ENCODE peak calls at places on chromosomes 11 and 22, in ten cellular contexts. H is pancreas; L is right lobe of liver; S is colonic mucosa; R is lower lobe of right lung; D is AG08396; T is NAMALWA; E is naive thymus-derived CD4-positive, alpha-beta T cell; O is neural progenitor cell; N is Caki2. Q is an unnamed sample.

GRCh38 chr11:20024172-20024935 is 135.9 kb downstream of the DBX1 start:
- DNase-seq in E (no peak), R (no peak), S (no peak), L (no peak), D (no peak), T (no peak), O (no peak), H (no peak), N (no peak), Q (no peak)

GRCh38 chr11:121255473-121256125 is 37.0 kb upstream of the SC5D start:
- DNase-seq in T (no peak), O (no peak), L (no peak), N (no peak), S (no peak), H (no peak), R (no peak), D (no peak), E (no peak), Q (no peak)

GRCh38 chr11:2549491-2549875 is 104.7 kb downstream of the KCNQ1 start:
- DNase-seq in R (peak; percentile 21), L (peak; percentile 42), E (no peak), T (no peak), O (no peak), D (no peak), N (no peak), H (peak; percentile 0), S (no peak), Q (no peak)

GRCh38 chr11:69909561-69910518 is 90.6 kb upstream of the FGF3 start:
- DNase-seq in L (peak; percentile 54), N (no peak), H (no peak), T (peak; percentile 47), E (no peak), O (peak; percentile 63), R (peak; percentile 34), D (no peak), S (no peak), Q (no peak)

GRCh38 chr22:37197451-37198289 is 9.6 kb upstream of the C1QTNF6 start:
- DNase-seq in S (peak; percentile 70), L (peak; percentile 85), R (peak; percentile 71), T (no peak), H (peak; percentile 37), O (no peak), E (no peak), N (peak; percentile 98), D (peak; percentile 74), Q (peak; percentile 87)

GRCh38 chr11:36034572-36035331 is 90.9 kb downstream of the LDLRAD3 start:
- DNase-seq in R (no peak), O (no peak), S (no peak), D (peak; percentile 76), H (no peak), E (no peak), L (no peak), T (no peak), N (peak; percentile 17), Q (no peak)

GRCh38 chr22:36741204-36741793 is 34.6 kb downstream of the IFT27 start:
- DNase-seq in L (no peak), H (no peak), T (peak; percentile 77), R (no peak), S (no peak), O (peak; percentile 30), E (no peak), N (peak; percentile 30), D (peak; percentile 42), Q (peak; percentile 68)

GRCh38 chr11:31045335-31045734 is 324.2 kb downstream of the DCDC1 start:
- DNase-seq in T (peak; percentile 17), H (no peak), N (no peak), D (no peak), O (peak; percentile 37), L (no peak), E (no peak), R (no peak), S (no peak), Q (peak; percentile 38)

GRCh38 chr11:130765951-130766649 is 150.2 kb downstream of the SNX19 start:
- DNase-seq in S (no peak), N (no peak), D (no peak), H (no peak), E (no peak), R (no peak), O (no peak), L (no peak), T (no peak), Q (no peak)

GRCh38 chr11:103862049-103862826 is 174.2 kb upstream of the DDI1 start:
- DNase-seq in O (no peak), T (peak; percentile 50), E (no peak), L (no peak), S (no peak), D (no peak), N (no peak), H (no peak), R (no peak), Q (peak; percentile 13)

GRCh38 chr11:66969584-66970205 is 5.4 kb upstream of the C11orf86 start:
- DNase-seq in T (no peak), D (no peak), S (no peak), N (no peak), E (no peak), L (no peak), R (no peak), O (no peak), H (no peak), Q (peak; percentile 28)

GRCh38 chr11:34198523-34198922 is 93.1 kb downstream of the NAT10 start:
- DNase-seq in T (no peak), N (no peak), O (no peak), D (no peak), S (no peak), R (no peak), E (no peak), L (no peak), H (no peak), Q (no peak)

GRCh38 chr11:64306876-64307622 is 1.7 kb downstream of the ESRRA start:
- DNase-seq in H (peak; percentile 63), N (no peak), O (peak; percentile 46), T (no peak), R (peak; percentile 74), L (peak; percentile 91), S (peak; percentile 62), D (no peak), E (no peak), Q (no peak)

GRCh38 chr22:48333323-48333763 is 1494.3 kb downstream of the BRD1 start:
- DNase-seq in R (peak; percentile 41), E (no peak), N (no peak), O (no peak), D (no peak), S (no peak), H (no peak), T (no peak), L (no peak), Q (no peak)

GRCh38 chr11:43419460-43419859 is 60.7 kb downstream of the TTC17 start:
- DNase-seq in N (peak; percentile 3), S (peak; percentile 63), R (no peak), D (peak; percentile 29), L (no peak), E (peak; percentile 2), T (peak; percentile 64), H (no peak), O (peak; percentile 21), Q (peak; percentile 36)

GRCh38 chr11:7089328-7090251 is 792 bp downstream of the RBMXL2 start:
- DNase-seq in L (no peak), T (no peak), S (no peak), N (no peak), R (no peak), O (no peak), H (no peak), E (no peak), D (no peak), Q (no peak)

GRCh38 chr11:128437137-128437536 is 150.2 kb downstream of the ETS1 start:
- DNase-seq in O (no peak), E (no peak), N (peak; percentile 70), S (no peak), L (no peak), D (no peak), R (no peak), H (no peak), T (no peak), Q (no peak)

GRCh38 chr11:67352546-67353316 is 615 bp downstream of the POLD4 start:
- DNase-seq in S (peak; percentile 59), R (peak; percentile 82), O (no peak), N (no peak), E (no peak), L (peak; percentile 73), D (peak; percentile 33), T (peak; percentile 92), H (peak; percentile 30), Q (no peak)

GRCh38 chr11:2889399-2890273 is 4.1 kb upstream of the CDKN1C start:
- DNase-seq in H (no peak), E (no peak), N (no peak), O (no peak), D (no peak), L (no peak), S (no peak), R (no peak), T (no peak), Q (no peak)

GRCh38 chr11:22197139-22197893 is 4.4 kb downstream of the ANO5 start:
- DNase-seq in O (no peak), H (no peak), N (no peak), E (no peak), R (no peak), S (no peak), L (no peak), D (no peak), T (no peak), Q (no peak)

GRCh38 chr11:15038963-15039362 is 34.4 kb upstream of the CALCB start:
- DNase-seq in D (peak; percentile 28), O (peak; percentile 23), R (no peak), H (no peak), E (no peak), L (no peak), N (no peak), T (peak; percentile 14), S (no peak), Q (peak; percentile 27)

GRCh38 chr11:115488945-115489344 is 15.3 kb downstream of the CADM1 start:
- DNase-seq in D (peak; percentile 29), N (peak; percentile 76), H (no peak), S (no peak), T (no peak), R (no peak), O (no peak), E (no peak), L (no peak), Q (peak; percentile 69)

GRCh38 chr11:70192666-70193410 is 10.3 kb upstream of the FADD start:
- DNase-seq in D (no peak), L (no peak), T (no peak), H (no peak), O (no peak), E (no peak), N (no peak), S (no peak), R (no peak), Q (no peak)

GRCh38 chr11:113203332-113203731 is 111.1 kb upstream of the TTC12 start:
- DNase-seq in S (no peak), N (no peak), H (no peak), D (no peak), R (no peak), L (no peak), E (no peak), O (no peak), T (no peak), Q (no peak)

GRCh38 chr11:65425971-65426838 is 3.6 kb downstream of the NEAT1 start:
- DNase-seq in H (no peak), T (peak; percentile 92), S (no peak), L (peak; percentile 15), E (peak; percentile 79), D (peak; percentile 7), O (no peak), N (peak; percentile 53), R (no peak), Q (no peak)

GRCh38 chr22:35708453-35708852 is 9.2 kb upstream of the APOL5 start:
- DNase-seq in S (no peak), O (no peak), E (no peak), L (no peak), H (no peak), N (no peak), D (no peak), R (no peak), T (no peak), Q (no peak)

GRCh38 chr11:69530278-69531070 is 49.0 kb downstream of the LINC01488 start:
- DNase-seq in O (no peak), T (no peak), N (no peak), S (no peak), L (peak; percentile 60), E (no peak), R (no peak), D (no peak), H (no peak), Q (no peak)

GRCh38 chr11:8090756-8091155 is 9.7 kb downstream of the TUB start:
- DNase-seq in L (no peak), R (no peak), N (no peak), T (peak; percentile 58), H (no peak), O (peak; percentile 91), E (no peak), S (no peak), D (peak; percentile 46), Q (peak; percentile 80)

Q was measured in mesendoderm.